ENCODE peak calls at places on chromosomes 12 and 14, in six cellular contexts. One of them, this sample, is unnamed.

GRCh38 chr14:75277000-75277795 is 1.4 kb upstream of the FOS start:
- DNase-seq in AG08396: peak; percentile 92
- DNase-seq in endothelial cell of umbilical vein: peak; percentile 96
- DNase-seq in H1: peak; percentile 83
- DNase-seq in activated naive CD4-positive, alpha-beta T cell treated with anti-CD3 and anti-CD28 coated beads for 36 hours: peak; percentile 48
- DNase-seq in DMS 273 treated with DMSO at 0.1 percent for 48 hours: peak; percentile 18
- DNase-seq in this sample: no peak

GRCh38 chr14:20418501-20418909 is 5.2 kb upstream of the TEP1 start:
- DNase-seq in AG08396: no peak
- DNase-seq in activated naive CD4-positive, alpha-beta T cell treated with anti-CD3 and anti-CD28 coated beads for 36 hours: no peak
- DNase-seq in DMS 273 treated with DMSO at 0.1 percent for 48 hours: no peak
- DNase-seq in endothelial cell of umbilical vein: no peak
- DNase-seq in H1: no peak
- DNase-seq in this sample: no peak

GRCh38 chr12:2692156-2692555 is 102.6 kb upstream of the FKBP4 start:
- DNase-seq in AG08396: peak; percentile 1
- DNase-seq in endothelial cell of umbilical vein: no peak
- DNase-seq in H1: no peak
- DNase-seq in DMS 273 treated with DMSO at 0.1 percent for 48 hours: no peak
- DNase-seq in activated naive CD4-positive, alpha-beta T cell treated with anti-CD3 and anti-CD28 coated beads for 36 hours: no peak
- DNase-seq in this sample: no peak

GRCh38 chr12:110185626-110186025 is 61.5 kb downstream of the IFT81 start:
- DNase-seq in activated naive CD4-positive, alpha-beta T cell treated with anti-CD3 and anti-CD28 coated beads for 36 hours: no peak
- DNase-seq in endothelial cell of umbilical vein: no peak
- DNase-seq in AG08396: no peak
- DNase-seq in DMS 273 treated with DMSO at 0.1 percent for 48 hours: no peak
- DNase-seq in H1: no peak
- DNase-seq in this sample: no peak

GRCh38 chr12:54356228-54356627 is 8.1 kb downstream of the GPR84 start:
- DNase-seq in activated naive CD4-positive, alpha-beta T cell treated with anti-CD3 and anti-CD28 coated beads for 36 hours: no peak
- DNase-seq in H1: peak; percentile 30
- DNase-seq in endothelial cell of umbilical vein: no peak
- DNase-seq in DMS 273 treated with DMSO at 0.1 percent for 48 hours: no peak
- DNase-seq in AG08396: no peak
- DNase-seq in this sample: no peak

GRCh38 chr12:114339626-114340025 is 66.3 kb downstream of the TBX5 start:
- DNase-seq in activated naive CD4-positive, alpha-beta T cell treated with anti-CD3 and anti-CD28 coated beads for 36 hours: no peak
- DNase-seq in H1: no peak
- DNase-seq in AG08396: peak; percentile 10
- DNase-seq in DMS 273 treated with DMSO at 0.1 percent for 48 hours: no peak
- DNase-seq in endothelial cell of umbilical vein: no peak
- DNase-seq in this sample: no peak

GRCh38 chr12:112261559-112261958 is 120.7 kb downstream of the HECTD4 start:
- DNase-seq in AG08396: no peak
- DNase-seq in DMS 273 treated with DMSO at 0.1 percent for 48 hours: no peak
- DNase-seq in H1: no peak
- DNase-seq in activated naive CD4-positive, alpha-beta T cell treated with anti-CD3 and anti-CD28 coated beads for 36 hours: no peak
- DNase-seq in endothelial cell of umbilical vein: no peak
- DNase-seq in this sample: peak; percentile 9

GRCh38 chr12:129049917-129050316 is 196.6 kb downstream of the GLT1D1 start:
- DNase-seq in DMS 273 treated with DMSO at 0.1 percent for 48 hours: no peak
- DNase-seq in H1: no peak
- DNase-seq in endothelial cell of umbilical vein: no peak
- DNase-seq in activated naive CD4-positive, alpha-beta T cell treated with anti-CD3 and anti-CD28 coated beads for 36 hours: no peak
- DNase-seq in AG08396: no peak
- DNase-seq in this sample: no peak

This sample was measured in iPS DF 6.9.